ENCODE peak calls at places on chromosomes 4 and X, in four cellular contexts. N, Q, V and H are unnamed samples.

GRCh38 chr4:181525641-181526040 is 717.6 kb upstream of the TENM3 start:
- DNase-seq in N (no peak), Q (no peak), V (no peak), H (no peak)

GRCh38 chr4:658681-659667 is 15.1 kb downstream of the ATP5ME start:
- DNase-seq in N (no peak), Q (no peak), V (no peak), H (peak; percentile 77)

GRCh38 chr4:8646296-8647093 is 53.9 kb downstream of the CPZ start:
- DNase-seq in N (no peak), Q (no peak), V (no peak), H (no peak)

GRCh38 chrX:75603833-75604232 is 81.0 kb upstream of the ZDHHC15 start:
- DNase-seq in N (no peak), Q (peak; percentile 16), V (peak; percentile 26), H (peak; percentile 7)

GRCh38 chrX:119784747-119785446 is 6.5 kb downstream of the RPL39 start:
- DNase-seq in N (peak; percentile 41), Q (peak; percentile 26), V (peak; percentile 46), H (no peak)

GRCh38 chr4:2390780-2391490 is 27.5 kb downstream of the ZFYVE28 start:
- DNase-seq in N (no peak), Q (no peak), V (no peak), H (no peak)

GRCh38 chr4:37976991-37977470 is 16.8 kb downstream of the PTTG2 start:
- DNase-seq in N (peak; percentile 80), Q (peak; percentile 40), V (peak; percentile 92), H (peak; percentile 65)

GRCh38 chr4:8322794-8323704 is 53.5 kb downstream of the HTRA3 start:
- DNase-seq in N (no peak), Q (no peak), V (no peak), H (no peak)

GRCh38 chrX:109596015-109596414 is 29.0 kb downstream of the KCNE5 start:
- DNase-seq in N (no peak), Q (no peak), V (no peak), H (no peak)

GRCh38 chr4:3422808-3423297 is 18.9 kb upstream of the HGFAC start:
- DNase-seq in N (no peak), Q (no peak), V (no peak), H (no peak)

GRCh38 chr4:24091632-24092240 is 201.9 kb upstream of the PPARGC1A start:
- DNase-seq in N (no peak), Q (no peak), V (no peak), H (peak; percentile 3)

GRCh38 chr4:30722916-30723270 is 2.7 kb downstream of the PCDH7 start:
- DNase-seq in N (peak; percentile 20), Q (no peak), V (no peak), H (no peak)

GRCh38 chrX:14922437-14922836 is 49.2 kb downstream of the MOSPD2 start:
- DNase-seq in N (no peak), Q (no peak), V (no peak), H (no peak)

GRCh38 chr4:113003841-113004240 is 45.6 kb upstream of the ANK2 start:
- DNase-seq in N (no peak), Q (no peak), V (no peak), H (no peak)

DNA sequence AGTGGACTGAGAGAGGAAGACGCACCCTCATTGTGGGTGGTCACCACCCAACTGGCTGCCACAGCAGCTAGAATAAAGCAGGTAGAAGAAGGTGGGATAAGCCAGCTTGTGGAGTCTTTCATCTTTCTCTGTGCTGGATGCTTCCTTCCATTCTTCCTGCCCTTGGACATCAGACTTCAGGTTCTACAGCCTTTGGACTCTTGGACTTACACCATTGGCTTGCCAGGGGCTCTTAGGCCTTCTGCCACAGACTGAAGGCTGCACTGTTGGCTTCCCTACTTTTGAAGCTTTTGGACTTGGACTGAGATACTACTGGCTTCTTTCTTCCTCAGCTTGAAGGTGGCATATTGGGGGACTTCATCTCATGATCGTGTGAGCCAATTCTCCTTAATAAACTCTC is 33.5 kb downstream of the ADH6 start:
- DNase-seq in N (no peak), Q (no peak), V (no peak), H (no peak)
- TF ChIP-seq HMGXB4 in N (no peak), Q (no peak), V (no peak), H (no peak)

GRCh38 chr4:153206534-153206933 is 2.3 kb downstream of the TRIM2 start:
- DNase-seq in N (peak; percentile 69), Q (no peak), V (no peak), H (no peak)

GRCh38 chr4:153205028-153205648 is 895 bp downstream of the TRIM2 start:
- DNase-seq in N (no peak), Q (no peak), V (peak; percentile 34), H (peak; percentile 45)

GRCh38 chr4:153204247-153205027 is at the start of gene TRIM2:
- DNase-seq in N (peak; percentile 74), Q (no peak), V (peak; percentile 66), H (peak; percentile 71)

GRCh38 chr4:153207027-153207426 is 2.8 kb downstream of the TRIM2 start:
- DNase-seq in N (no peak), Q (no peak), V (no peak), H (no peak)

GRCh38 chr4:153205757-153206156 is 1.5 kb downstream of the TRIM2 start:
- DNase-seq in N (peak; percentile 25), Q (no peak), V (no peak), H (no peak)
- TF ChIP-seq HMGXB4 in N (peak; percentile 29), Q (no peak), V (no peak), H (no peak)

GRCh38 chr4:134958862-134959261 is 757.3 kb upstream of the PABPC4L start:
- DNase-seq in N (no peak), Q (no peak), V (no peak), H (no peak)
- TF ChIP-seq HMGXB4 in N (no peak), Q (no peak), V (no peak), H (no peak)

GRCh38 chr4:86500527-86500926 is 93.6 kb upstream of the PTPN13 start:
- DNase-seq in N (no peak), Q (no peak), V (no peak), H (no peak)

GRCh38 chr4:86497131-86497530 is 97.0 kb upstream of the PTPN13 start:
- DNase-seq in N (no peak), Q (no peak), V (no peak), H (no peak)

GRCh38 chr4:86496094-86497060 is 97.7 kb upstream of the PTPN13 start:
- DNase-seq in N (peak; percentile 25), Q (peak; percentile 41), V (peak; percentile 56), H (no peak)

GRCh38 chr4:86497980-86498379 is 96.1 kb upstream of the PTPN13 start:
- DNase-seq in N (no peak), Q (no peak), V (no peak), H (no peak)

DNA sequence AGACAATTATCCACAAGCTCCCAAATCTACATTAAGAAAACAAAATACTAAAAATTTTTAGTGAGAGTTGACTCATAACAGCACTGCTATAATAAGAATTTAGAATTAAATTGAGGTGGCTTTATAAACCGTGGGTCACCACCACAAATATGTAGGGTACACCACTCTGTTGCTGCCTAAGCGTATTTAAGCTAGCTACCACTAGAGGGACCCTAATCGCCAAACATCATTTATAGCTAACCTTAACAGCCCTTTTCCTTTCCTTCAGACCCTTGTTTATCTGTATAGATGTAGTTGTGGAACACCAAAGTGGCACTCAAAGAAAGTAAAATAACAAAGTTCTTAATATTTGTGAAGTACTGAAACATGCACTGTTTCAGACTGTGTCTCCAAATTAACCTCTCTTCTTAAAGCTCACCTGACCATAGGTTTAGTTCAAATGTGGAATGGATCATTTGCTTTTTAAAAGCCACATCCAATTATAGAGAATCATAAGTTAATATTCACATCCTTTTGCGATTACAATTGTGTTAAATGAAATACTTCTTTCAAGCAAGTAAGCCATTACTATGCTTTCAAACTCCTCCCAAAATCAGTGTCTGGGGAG is 95.5 kb upstream of the PTPN13 start:
- DNase-seq in N (no peak), Q (peak; percentile 16), V (peak; percentile 52), H (peak; percentile 7)
- TF ChIP-seq HMGXB4 in N (no peak), Q (no peak), V (no peak), H (no peak)

GRCh38 chrX:13607996-13608365 is 38.6 kb downstream of the EGFL6 start:
- DNase-seq in N (no peak), Q (no peak), V (no peak), H (no peak)
- TF ChIP-seq HMGXB4 in N (no peak), Q (no peak), V (no peak), H (no peak)